ENCODE peak calls at places on chromosomes 7 and 10, in eight cellular contexts. One of them, this sample, is unnamed.

GRCh38 chr10:80289451-80290287 is at the start of gene MAT1A:
- DNase-seq in endothelial cell: no peak
- DNase-seq in ovary: no peak
- DNase-seq in A549: no peak
- DNase-seq in heart right ventricle: no peak
- DNase-seq in AG04450: no peak
- DNase-seq in sigmoid colon: no peak
- DNase-seq in cardiac muscle cell: peak
- DNase-seq in this sample: peak

GRCh38 chr7:148697256-148697841 is 1.4 kb upstream of the CUL1 start:
- DNase-seq in endothelial cell: no peak
- DNase-seq in ovary: peak
- DNase-seq in A549: no peak
- DNase-seq in heart right ventricle: peak
- DNase-seq in AG04450: no peak
- DNase-seq in sigmoid colon: peak
- DNase-seq in cardiac muscle cell: peak
- DNase-seq in this sample: peak

GRCh38 chr7:7131273-7131672 is 51.1 kb upstream of the C1GALT1 start:
- DNase-seq in endothelial cell: no peak
- DNase-seq in ovary: no peak
- DNase-seq in A549: no peak
- DNase-seq in heart right ventricle: no peak
- DNase-seq in AG04450: no peak
- DNase-seq in sigmoid colon: no peak
- DNase-seq in cardiac muscle cell: no peak
- DNase-seq in this sample: no peak

GRCh38 chr7:1124816-1125602 is 35.0 kb downstream of the ZFAND2A start:
- DNase-seq in endothelial cell: no peak
- DNase-seq in ovary: peak
- DNase-seq in A549: no peak
- DNase-seq in heart right ventricle: no peak
- DNase-seq in AG04450: no peak
- DNase-seq in sigmoid colon: no peak
- DNase-seq in cardiac muscle cell: no peak
- DNase-seq in this sample: no peak

GRCh38 chr10:21423338-21423737 is 102.1 kb downstream of the SKIDA1 start:
- DNase-seq in endothelial cell: no peak
- DNase-seq in ovary: no peak
- DNase-seq in A549: no peak
- DNase-seq in heart right ventricle: no peak
- DNase-seq in AG04450: no peak
- DNase-seq in sigmoid colon: no peak
- DNase-seq in cardiac muscle cell: no peak
- DNase-seq in this sample: no peak

GRCh38 chr7:1160665-1161010 is 642 bp upstream of the ZFAND2A start:
- DNase-seq in endothelial cell: peak
- DNase-seq in ovary: peak
- DNase-seq in A549: no peak
- DNase-seq in heart right ventricle: no peak
- DNase-seq in AG04450: no peak
- DNase-seq in sigmoid colon: no peak
- DNase-seq in cardiac muscle cell: no peak
- DNase-seq in this sample: no peak

GRCh38 chr7:130841416-130841815 is 107.4 kb upstream of the KLF14 start:
- DNase-seq in endothelial cell: no peak
- DNase-seq in ovary: no peak
- DNase-seq in A549: no peak
- DNase-seq in heart right ventricle: no peak
- DNase-seq in AG04450: no peak
- DNase-seq in sigmoid colon: no peak
- DNase-seq in cardiac muscle cell: no peak
- DNase-seq in this sample: no peak

GRCh38 chr10:77796311-77796915 is 130.1 kb downstream of the DLG5 start:
- DNase-seq in endothelial cell: no peak
- DNase-seq in ovary: no peak
- DNase-seq in A549: no peak
- DNase-seq in heart right ventricle: no peak
- DNase-seq in AG04450: no peak
- DNase-seq in sigmoid colon: no peak
- DNase-seq in cardiac muscle cell: no peak
- DNase-seq in this sample: no peak

GRCh38 chr10:19638173-19638872 is 177.9 kb upstream of the PLXDC2 start:
- DNase-seq in endothelial cell: no peak
- DNase-seq in ovary: no peak
- DNase-seq in A549: peak
- DNase-seq in heart right ventricle: no peak
- DNase-seq in AG04450: peak
- DNase-seq in sigmoid colon: no peak
- DNase-seq in cardiac muscle cell: peak
- DNase-seq in this sample: peak

GRCh38 chr7:45193868-45194267 is 36.3 kb downstream of the RAMP3 start:
- DNase-seq in endothelial cell: no peak
- DNase-seq in ovary: no peak
- DNase-seq in A549: no peak
- DNase-seq in heart right ventricle: no peak
- DNase-seq in AG04450: no peak
- DNase-seq in sigmoid colon: no peak
- DNase-seq in cardiac muscle cell: no peak
- DNase-seq in this sample: no peak

GRCh38 chr10:44862917-44863316 is 48.2 kb upstream of the TMEM72 start:
- DNase-seq in endothelial cell: no peak
- DNase-seq in ovary: no peak
- DNase-seq in A549: no peak
- DNase-seq in heart right ventricle: no peak
- DNase-seq in AG04450: no peak
- DNase-seq in sigmoid colon: no peak
- DNase-seq in cardiac muscle cell: no peak
- DNase-seq in this sample: no peak

GRCh38 chr10:44864042-44864436 is 47.1 kb upstream of the TMEM72 start:
- DNase-seq in endothelial cell: no peak
- DNase-seq in ovary: peak
- DNase-seq in A549: no peak
- DNase-seq in heart right ventricle: peak
- DNase-seq in AG04450: no peak
- DNase-seq in sigmoid colon: no peak
- DNase-seq in cardiac muscle cell: peak
- DNase-seq in this sample: no peak

GRCh38 chr10:44865289-44865671 is 45.9 kb upstream of the TMEM72 start:
- DNase-seq in endothelial cell: no peak
- DNase-seq in ovary: no peak
- DNase-seq in A549: peak
- DNase-seq in heart right ventricle: peak
- DNase-seq in AG04450: no peak
- DNase-seq in sigmoid colon: peak
- DNase-seq in cardiac muscle cell: peak
- DNase-seq in this sample: no peak

GRCh38 chr10:44863344-44864041 is 47.6 kb upstream of the TMEM72 start:
- DNase-seq in endothelial cell: no peak
- DNase-seq in ovary: no peak
- DNase-seq in A549: no peak
- DNase-seq in heart right ventricle: no peak
- DNase-seq in AG04450: no peak
- DNase-seq in sigmoid colon: no peak
- DNase-seq in cardiac muscle cell: no peak
- DNase-seq in this sample: no peak

DNA sequence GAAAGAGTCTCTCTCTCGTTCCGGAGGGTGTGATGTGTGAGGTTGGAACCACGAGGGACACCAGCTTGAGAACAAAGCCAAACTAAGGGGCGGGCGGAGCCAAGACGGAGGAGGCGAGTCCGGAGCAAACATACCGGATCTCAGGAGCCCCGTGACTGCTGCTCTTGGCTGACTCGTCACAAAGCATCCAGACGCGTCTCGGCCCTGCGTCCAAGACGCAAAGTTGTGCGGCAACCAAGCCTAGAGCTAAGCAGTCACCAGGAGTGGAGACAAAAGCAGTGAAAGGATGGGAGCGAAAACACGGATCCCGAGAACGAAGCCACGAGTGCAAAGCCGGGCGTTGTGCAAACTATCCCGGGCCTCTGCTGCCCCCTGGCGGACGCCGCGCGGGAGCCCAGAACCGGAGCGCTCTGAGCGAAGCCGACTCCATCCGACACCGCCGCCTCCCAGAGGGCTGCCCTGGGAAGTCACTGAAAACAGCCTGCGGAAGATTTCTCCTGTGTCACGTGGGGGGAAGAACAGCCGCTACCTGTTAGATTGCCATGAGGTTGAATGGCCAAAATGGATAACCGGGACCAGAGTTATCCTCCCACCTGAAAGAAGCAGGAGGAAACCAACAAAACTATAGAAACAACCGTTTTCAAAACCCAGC is 46.4 kb upstream of the TMEM72 start:
- DNase-seq in endothelial cell: peak
- DNase-seq in ovary: peak
- DNase-seq in A549: peak
- DNase-seq in heart right ventricle: peak
- DNase-seq in AG04450: peak
- DNase-seq in sigmoid colon: peak
- DNase-seq in cardiac muscle cell: peak
- DNase-seq in this sample: peak
- TF ChIP-seq CTCF in endothelial cell: peak
- TF ChIP-seq CTCF in ovary: peak
- TF ChIP-seq CTCF in A549: peak
- TF ChIP-seq CTCF in heart right ventricle: peak
- TF ChIP-seq CTCF in AG04450: peak
- TF ChIP-seq CTCF in sigmoid colon: peak
- TF ChIP-seq CTCF in cardiac muscle cell: peak
- TF ChIP-seq CTCF in this sample: peak

GRCh38 chr10:5585517-5586222 is 60.9 kb downstream of the CALML3 start:
- DNase-seq in endothelial cell: no peak
- DNase-seq in ovary: no peak
- DNase-seq in A549: no peak
- DNase-seq in heart right ventricle: no peak
- DNase-seq in AG04450: no peak
- DNase-seq in sigmoid colon: peak
- DNase-seq in cardiac muscle cell: peak
- DNase-seq in this sample: no peak

GRCh38 chr10:5584895-5585516 is 60.2 kb downstream of the CALML3 start:
- DNase-seq in endothelial cell: no peak
- DNase-seq in ovary: no peak
- DNase-seq in A549: peak
- DNase-seq in heart right ventricle: no peak
- DNase-seq in AG04450: no peak
- DNase-seq in sigmoid colon: peak
- DNase-seq in cardiac muscle cell: peak
- DNase-seq in this sample: peak

GRCh38 chr10:5581670-5582566 is 57.2 kb downstream of the CALML3 start:
- DNase-seq in endothelial cell: no peak
- DNase-seq in ovary: no peak
- DNase-seq in A549: no peak
- DNase-seq in heart right ventricle: no peak
- DNase-seq in AG04450: no peak
- DNase-seq in sigmoid colon: peak
- DNase-seq in cardiac muscle cell: no peak
- DNase-seq in this sample: no peak

GRCh38 chr10:5583525-5584175 is 58.9 kb downstream of the CALML3 start:
- DNase-seq in endothelial cell: peak
- DNase-seq in ovary: peak
- DNase-seq in A549: no peak
- DNase-seq in heart right ventricle: peak
- DNase-seq in AG04450: no peak
- DNase-seq in sigmoid colon: peak
- DNase-seq in cardiac muscle cell: peak
- DNase-seq in this sample: no peak

DNA sequence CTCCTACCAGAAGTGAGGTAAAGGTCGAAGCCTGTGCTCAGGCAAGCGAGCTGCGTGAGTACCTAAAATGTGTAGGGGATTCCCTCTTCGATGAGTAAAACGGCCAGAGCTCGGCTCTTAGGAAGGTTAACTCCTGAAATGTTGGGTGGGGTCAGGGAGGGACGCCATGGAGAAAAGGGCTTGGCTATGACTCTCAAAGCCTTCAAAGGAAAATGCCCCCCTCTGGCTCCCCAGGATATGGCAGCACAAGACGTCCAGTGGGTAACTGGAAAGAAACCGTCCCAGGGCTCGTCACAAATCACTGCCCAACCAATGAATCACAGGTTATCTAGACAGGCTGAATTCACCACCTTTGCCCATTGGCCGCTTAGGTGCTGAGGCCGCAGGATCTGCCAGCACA is 58.0 kb downstream of the CALML3 start:
- DNase-seq in endothelial cell: no peak
- DNase-seq in ovary: no peak
- DNase-seq in A549: no peak
- DNase-seq in heart right ventricle: no peak
- DNase-seq in AG04450: no peak
- DNase-seq in sigmoid colon: no peak
- DNase-seq in cardiac muscle cell: no peak
- DNase-seq in this sample: no peak
- TF ChIP-seq CTCF in endothelial cell: peak
- TF ChIP-seq CTCF in ovary: no peak
- TF ChIP-seq CTCF in A549: no peak
- TF ChIP-seq CTCF in heart right ventricle: no peak
- TF ChIP-seq CTCF in AG04450: peak
- TF ChIP-seq CTCF in sigmoid colon: no peak
- TF ChIP-seq CTCF in cardiac muscle cell: peak
- TF ChIP-seq CTCF in this sample: peak

DNA sequence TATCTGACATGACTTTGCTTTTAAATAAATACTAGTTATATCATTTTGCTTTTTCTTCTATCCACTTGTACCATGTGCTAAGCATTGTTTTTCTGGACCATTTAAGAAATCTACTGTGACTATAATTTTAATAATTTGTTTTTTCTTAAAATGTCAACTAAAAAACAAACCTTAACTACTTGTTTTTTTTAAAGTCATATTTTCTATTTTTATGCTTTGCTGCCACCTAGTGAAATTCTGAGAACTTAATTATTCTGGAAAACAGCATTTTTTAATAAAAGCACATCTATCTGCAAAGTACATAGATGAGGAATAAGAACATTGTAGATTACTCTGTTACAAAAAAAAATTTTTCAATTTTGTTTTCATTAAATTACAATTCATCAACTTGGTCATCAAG is 47.4 kb downstream of the ORC5 start:
- DNase-seq in endothelial cell: no peak
- DNase-seq in ovary: no peak
- DNase-seq in A549: no peak
- DNase-seq in heart right ventricle: no peak
- DNase-seq in AG04450: no peak
- DNase-seq in sigmoid colon: no peak
- DNase-seq in cardiac muscle cell: peak
- DNase-seq in this sample: peak
- TF ChIP-seq CTCF in endothelial cell: peak
- TF ChIP-seq CTCF in ovary: no peak
- TF ChIP-seq CTCF in A549: no peak
- TF ChIP-seq CTCF in heart right ventricle: peak
- TF ChIP-seq CTCF in AG04450: peak
- TF ChIP-seq CTCF in sigmoid colon: no peak
- TF ChIP-seq CTCF in cardiac muscle cell: peak
- TF ChIP-seq CTCF in this sample: peak

DNA sequence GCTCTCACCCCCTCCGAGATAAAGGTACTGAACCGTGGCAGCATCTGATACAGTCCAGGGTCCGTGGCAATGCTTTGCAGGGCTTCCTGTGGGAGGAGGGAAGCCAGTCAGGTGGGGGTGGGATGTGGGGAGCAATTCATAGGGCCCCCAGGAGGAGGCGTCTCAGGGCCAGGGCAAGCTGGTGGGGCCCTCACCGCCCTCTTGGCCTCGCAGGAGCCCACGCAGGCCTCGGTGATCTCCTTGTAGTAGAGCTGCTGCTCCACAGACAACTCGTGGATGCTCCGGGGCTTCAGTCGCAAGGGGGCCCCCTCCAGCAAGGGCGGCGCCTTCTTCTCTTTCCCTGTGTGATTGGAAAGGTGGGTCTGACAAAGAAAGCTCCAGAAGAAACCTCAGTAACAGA is 7.2 kb downstream of the TAF6 start:
- DNase-seq in endothelial cell: no peak
- DNase-seq in ovary: no peak
- DNase-seq in A549: no peak
- DNase-seq in heart right ventricle: no peak
- DNase-seq in AG04450: no peak
- DNase-seq in sigmoid colon: no peak
- DNase-seq in cardiac muscle cell: no peak
- DNase-seq in this sample: no peak
- TF ChIP-seq CTCF in endothelial cell: no peak
- TF ChIP-seq CTCF in ovary: no peak
- TF ChIP-seq CTCF in A549: no peak
- TF ChIP-seq CTCF in heart right ventricle: no peak
- TF ChIP-seq CTCF in AG04450: no peak
- TF ChIP-seq CTCF in sigmoid colon: no peak
- TF ChIP-seq CTCF in cardiac muscle cell: no peak
- TF ChIP-seq CTCF in this sample: peak